ENCODE peak calls at places on chromosomes 13 and 19, in six cellular contexts. A, G, F, O, E and H are unnamed samples.
A peak's percentile ranks its signal among the peaks of the same experiment; 100 is the strongest.

GRCh38 chr13:94849254-94849653 is 136.9 kb upstream of the SOX21 start:
- DNase-seq in E (no peak), F (no peak), A (no peak), O (no peak), G (no peak), H (no peak)

GRCh38 chr19:17530586-17530985 is 19.1 kb downstream of the PGLS start:
- DNase-seq in G (no peak), E (no peak), O (no peak), A (no peak), F (no peak), H (peak; percentile 63)

GRCh38 chr13:77697208-77698103 is at the start of gene SLAIN1:
- DNase-seq in G (peak; percentile 84), O (peak; percentile 83), F (no peak), A (peak; percentile 85), E (peak; percentile 76), H (peak; percentile 64)

GRCh38 chr13:20848944-20849343 is 53.6 kb downstream of the XPO4 start:
- DNase-seq in G (no peak), O (no peak), E (no peak), A (no peak), F (no peak), H (no peak)

GRCh38 chr13:97220151-97220900 is 1.8 kb upstream of the MBNL2 start:
- DNase-seq in G (no peak), O (no peak), E (no peak), F (no peak), A (no peak), H (no peak)

GRCh38 chr13:31670831-31671617 is 68.3 kb upstream of the RXFP2 start:
- DNase-seq in G (no peak), O (no peak), E (no peak), A (no peak), F (no peak), H (no peak)

GRCh38 chr19:16623576-16623975 is 4.4 kb downstream of the MED26 start:
- DNase-seq in F (no peak), O (no peak), E (no peak), G (no peak), A (no peak), H (no peak)

GRCh38 chr13:39888865-39889810 is 233.7 kb downstream of the COG6 start:
- DNase-seq in O (no peak), G (no peak), E (no peak), A (no peak), F (no peak), H (no peak)

GRCh38 chr19:45320997-45321775 is 1.5 kb downstream of the CKM start:
- DNase-seq in G (no peak), F (no peak), O (no peak), A (no peak), E (no peak), H (no peak)

GRCh38 chr13:37501187-37501586 is 97.4 kb downstream of the POSTN start:
- DNase-seq in G (no peak), E (no peak), A (no peak), O (no peak), F (no peak), H (no peak)

GRCh38 chr19:40933025-40933424 is 51.0 kb upstream of the CYP2A7 start:
- DNase-seq in F (no peak), E (no peak), A (no peak), O (no peak), G (no peak), H (no peak)

GRCh38 chr13:98293103-98293502 is 116.0 kb upstream of the RNF113B start:
- DNase-seq in O (no peak), F (no peak), E (no peak), G (no peak), A (no peak), H (no peak)

GRCh38 chr13:100652510-100652909 is 22.1 kb downstream of the TMTC4 start:
- DNase-seq in E (no peak), A (no peak), G (no peak), F (no peak), O (no peak), H (no peak)

GRCh38 chr19:29624489-29625210 is 18.6 kb downstream of the POP4 start:
- DNase-seq in G (no peak), A (no peak), E (no peak), O (no peak), F (no peak), H (no peak)

GRCh38 chr19:13152356-13152853 is 2.2 kb downstream of the IER2 start:
- DNase-seq in F (no peak), A (no peak), O (no peak), E (no peak), G (no peak), H (no peak)

GRCh38 chr19:31314849-31315620 is 34.2 kb downstream of the TSHZ3 start:
- DNase-seq in O (no peak), A (no peak), F (no peak), E (no peak), G (no peak), H (no peak)

GRCh38 chr19:49515767-49516166 is 3.3 kb downstream of the FCGRT start:
- DNase-seq in E (no peak), A (no peak), G (no peak), F (no peak), O (no peak), H (peak; percentile 88)

GRCh38 chr13:89457977-89458376 is 1786.8 kb downstream of the SLITRK5 start:
- DNase-seq in G (no peak), O (no peak), F (no peak), E (peak; percentile 71), A (no peak), H (no peak)

GRCh38 chr19:40803857-40804782 is 5.1 kb downstream of the EGLN2 start:
- DNase-seq in F (no peak), E (no peak), G (no peak), A (no peak), O (no peak), H (peak; percentile 64)

GRCh38 chr19:35216833-35217707 is 11.5 kb downstream of the FAM187B start:
- DNase-seq in F (no peak), E (no peak), G (no peak), O (peak; percentile 44), A (no peak), H (peak; percentile 54)

GRCh38 chr19:29084266-29084665 is 128.7 kb downstream of the UQCRFS1 start:
- DNase-seq in A (no peak), F (no peak), E (peak; percentile 35), O (no peak), G (peak; percentile 40), H (peak; percentile 8)

GRCh38 chr19:33310606-33311325 is 8.4 kb upstream of the CEBPA start:
- DNase-seq in A (no peak), E (no peak), F (no peak), G (no peak), O (no peak), H (no peak)

GRCh38 chr19:13835791-13836723 is 40.8 kb downstream of the ZSWIM4 start:
- DNase-seq in E (peak; percentile 68), A (no peak), O (no peak), G (no peak), F (no peak), H (peak; percentile 92)

GRCh38 chr19:47778954-47779351 is 450 bp downstream of the SELENOW start:
- DNase-seq in F (no peak), E (no peak), G (no peak), A (peak; percentile 52), O (no peak), H (no peak)

GRCh38 chr13:48222358-48223015 is 10.5 kb upstream of the ITM2B start:
- DNase-seq in G (no peak), F (no peak), E (no peak), O (no peak), A (no peak), H (no peak)

GRCh38 chr13:77230560-77230959 is 96.3 kb downstream of the MYCBP2 start:
- DNase-seq in F (no peak), O (no peak), A (no peak), E (no peak), G (no peak), H (no peak)